ENCODE peak calls at places on chromosome 5, in eight cellular contexts. One of them, this sample, is unnamed.

GRCh38 chr5:149141957-149142851 is 911 bp downstream of the ABLIM3 start:
- DNase-seq in AG04450: no peak
- DNase-seq in NCI-H2029 treated with DMSO at 0.1 percent for 48 hours: no peak
- DNase-seq in stimulated activated CD8-positive, alpha-beta memory T cell treated with anti-CD3 and anti-CD28 coated beads, Interleukin-15, amount 100 ng/mL, for 1 hour: no peak
- DNase-seq in ovary: no peak
- DNase-seq in OCI-LY7: no peak
- DNase-seq in IMR-90: peak; percentile 44
- DNase-seq in fibroblast of the conjunctiva: no peak
- DNase-seq in this sample: peak; percentile 62

GRCh38 chr5:1349246-1349645 is 4.3 kb upstream of the CLPTM1L start:
- DNase-seq in stimulated activated CD8-positive, alpha-beta memory T cell treated with anti-CD3 and anti-CD28 coated beads, Interleukin-15, amount 100 ng/mL, for 1 hour: no peak
- DNase-seq in OCI-LY7: no peak
- DNase-seq in fibroblast of the conjunctiva: no peak
- DNase-seq in AG04450: no peak
- DNase-seq in NCI-H2029 treated with DMSO at 0.1 percent for 48 hours: no peak
- DNase-seq in ovary: no peak
- DNase-seq in IMR-90: no peak
- DNase-seq in this sample: no peak

GRCh38 chr5:127396490-127397155 is 106.0 kb downstream of the MEGF10 start:
- DNase-seq in stimulated activated CD8-positive, alpha-beta memory T cell treated with anti-CD3 and anti-CD28 coated beads, Interleukin-15, amount 100 ng/mL, for 1 hour: no peak
- DNase-seq in IMR-90: no peak
- DNase-seq in OCI-LY7: no peak
- DNase-seq in ovary: no peak
- DNase-seq in fibroblast of the conjunctiva: no peak
- DNase-seq in NCI-H2029 treated with DMSO at 0.1 percent for 48 hours: no peak
- DNase-seq in AG04450: no peak
- DNase-seq in this sample: no peak

GRCh38 chr5:84378961-84379360 is 5.7 kb downstream of the EDIL3 start:
- DNase-seq in stimulated activated CD8-positive, alpha-beta memory T cell treated with anti-CD3 and anti-CD28 coated beads, Interleukin-15, amount 100 ng/mL, for 1 hour: no peak
- DNase-seq in OCI-LY7: no peak
- DNase-seq in AG04450: no peak
- DNase-seq in fibroblast of the conjunctiva: no peak
- DNase-seq in IMR-90: peak; percentile 74
- DNase-seq in ovary: no peak
- DNase-seq in NCI-H2029 treated with DMSO at 0.1 percent for 48 hours: no peak
- DNase-seq in this sample: no peak

GRCh38 chr5:61768692-61769281 is 436.7 kb downstream of the ZSWIM6 start:
- DNase-seq in ovary: no peak
- DNase-seq in fibroblast of the conjunctiva: no peak
- DNase-seq in stimulated activated CD8-positive, alpha-beta memory T cell treated with anti-CD3 and anti-CD28 coated beads, Interleukin-15, amount 100 ng/mL, for 1 hour: no peak
- DNase-seq in AG04450: no peak
- DNase-seq in IMR-90: peak; percentile 3
- DNase-seq in OCI-LY7: peak; percentile 54
- DNase-seq in NCI-H2029 treated with DMSO at 0.1 percent for 48 hours: peak; percentile 18
- DNase-seq in this sample: no peak

GRCh38 chr5:13115476-13115875 is 829.0 kb downstream of the DNAH5 start:
- DNase-seq in AG04450: no peak
- DNase-seq in stimulated activated CD8-positive, alpha-beta memory T cell treated with anti-CD3 and anti-CD28 coated beads, Interleukin-15, amount 100 ng/mL, for 1 hour: no peak
- DNase-seq in OCI-LY7: no peak
- DNase-seq in fibroblast of the conjunctiva: no peak
- DNase-seq in NCI-H2029 treated with DMSO at 0.1 percent for 48 hours: no peak
- DNase-seq in ovary: no peak
- DNase-seq in IMR-90: no peak
- DNase-seq in this sample: no peak

GRCh38 chr5:147509710-147510651 is at the start of gene DPYSL3:
- DNase-seq in OCI-LY7: no peak
- DNase-seq in NCI-H2029 treated with DMSO at 0.1 percent for 48 hours: peak; percentile 48
- DNase-seq in fibroblast of the conjunctiva: peak; percentile 64
- DNase-seq in IMR-90: peak; percentile 78
- DNase-seq in AG04450: peak; percentile 41
- DNase-seq in ovary: peak; percentile 83
- DNase-seq in stimulated activated CD8-positive, alpha-beta memory T cell treated with anti-CD3 and anti-CD28 coated beads, Interleukin-15, amount 100 ng/mL, for 1 hour: no peak
- DNase-seq in this sample: peak; percentile 77

GRCh38 chr5:10760976-10761841 is at the start of gene DAP:
- DNase-seq in IMR-90: peak; percentile 88
- DNase-seq in NCI-H2029 treated with DMSO at 0.1 percent for 48 hours: no peak
- DNase-seq in OCI-LY7: peak; percentile 95
- DNase-seq in AG04450: peak; percentile 72
- DNase-seq in stimulated activated CD8-positive, alpha-beta memory T cell treated with anti-CD3 and anti-CD28 coated beads, Interleukin-15, amount 100 ng/mL, for 1 hour: peak; percentile 71
- DNase-seq in fibroblast of the conjunctiva: peak; percentile 80
- DNase-seq in ovary: peak; percentile 95
- DNase-seq in this sample: peak; percentile 78

GRCh38 chr5:13346401-13346800 is 598.1 kb downstream of the DNAH5 start:
- DNase-seq in IMR-90: no peak
- DNase-seq in fibroblast of the conjunctiva: no peak
- DNase-seq in OCI-LY7: no peak
- DNase-seq in AG04450: no peak
- DNase-seq in NCI-H2029 treated with DMSO at 0.1 percent for 48 hours: no peak
- DNase-seq in ovary: no peak
- DNase-seq in stimulated activated CD8-positive, alpha-beta memory T cell treated with anti-CD3 and anti-CD28 coated beads, Interleukin-15, amount 100 ng/mL, for 1 hour: no peak
- DNase-seq in this sample: no peak

GRCh38 chr5:80915716-80916115 is 44.4 kb upstream of the RASGRF2 start:
- DNase-seq in fibroblast of the conjunctiva: no peak
- DNase-seq in OCI-LY7: no peak
- DNase-seq in stimulated activated CD8-positive, alpha-beta memory T cell treated with anti-CD3 and anti-CD28 coated beads, Interleukin-15, amount 100 ng/mL, for 1 hour: no peak
- DNase-seq in NCI-H2029 treated with DMSO at 0.1 percent for 48 hours: no peak
- DNase-seq in ovary: no peak
- DNase-seq in IMR-90: peak; percentile 64
- DNase-seq in AG04450: no peak
- DNase-seq in this sample: no peak

GRCh38 chr5:84985148-84985547 is 600.5 kb upstream of the EDIL3 start:
- DNase-seq in AG04450: no peak
- DNase-seq in ovary: no peak
- DNase-seq in stimulated activated CD8-positive, alpha-beta memory T cell treated with anti-CD3 and anti-CD28 coated beads, Interleukin-15, amount 100 ng/mL, for 1 hour: no peak
- DNase-seq in IMR-90: no peak
- DNase-seq in OCI-LY7: no peak
- DNase-seq in fibroblast of the conjunctiva: no peak
- DNase-seq in NCI-H2029 treated with DMSO at 0.1 percent for 48 hours: no peak
- DNase-seq in this sample: no peak

GRCh38 chr5:39947657-39948056 is 522.9 kb upstream of the DAB2 start:
- DNase-seq in NCI-H2029 treated with DMSO at 0.1 percent for 48 hours: no peak
- DNase-seq in fibroblast of the conjunctiva: no peak
- DNase-seq in stimulated activated CD8-positive, alpha-beta memory T cell treated with anti-CD3 and anti-CD28 coated beads, Interleukin-15, amount 100 ng/mL, for 1 hour: no peak
- DNase-seq in IMR-90: peak; percentile 2
- DNase-seq in ovary: no peak
- DNase-seq in OCI-LY7: no peak
- DNase-seq in AG04450: no peak
- DNase-seq in this sample: no peak

GRCh38 chr5:90461303-90461702 is 13.3 kb downstream of the MBLAC2 start:
- DNase-seq in OCI-LY7: no peak
- DNase-seq in fibroblast of the conjunctiva: no peak
- DNase-seq in stimulated activated CD8-positive, alpha-beta memory T cell treated with anti-CD3 and anti-CD28 coated beads, Interleukin-15, amount 100 ng/mL, for 1 hour: no peak
- DNase-seq in AG04450: no peak
- DNase-seq in NCI-H2029 treated with DMSO at 0.1 percent for 48 hours: no peak
- DNase-seq in IMR-90: no peak
- DNase-seq in ovary: no peak
- DNase-seq in this sample: no peak

GRCh38 chr5:127785098-127785927 is 82.1 kb downstream of the CCDC192 start:
- DNase-seq in NCI-H2029 treated with DMSO at 0.1 percent for 48 hours: no peak
- DNase-seq in AG04450: peak; percentile 64
- DNase-seq in ovary: no peak
- DNase-seq in IMR-90: peak; percentile 96
- DNase-seq in fibroblast of the conjunctiva: peak; percentile 24
- DNase-seq in OCI-LY7: no peak
- DNase-seq in stimulated activated CD8-positive, alpha-beta memory T cell treated with anti-CD3 and anti-CD28 coated beads, Interleukin-15, amount 100 ng/mL, for 1 hour: no peak
- DNase-seq in this sample: no peak

GRCh38 chr5:38107096-38107495 is 151.3 kb upstream of the EGFLAM start:
- DNase-seq in IMR-90: no peak
- DNase-seq in NCI-H2029 treated with DMSO at 0.1 percent for 48 hours: no peak
- DNase-seq in stimulated activated CD8-positive, alpha-beta memory T cell treated with anti-CD3 and anti-CD28 coated beads, Interleukin-15, amount 100 ng/mL, for 1 hour: no peak
- DNase-seq in ovary: no peak
- DNase-seq in fibroblast of the conjunctiva: no peak
- DNase-seq in OCI-LY7: no peak
- DNase-seq in AG04450: no peak
- DNase-seq in this sample: no peak

GRCh38 chr5:158869092-158869491 is 230.6 kb downstream of the EBF1 start:
- DNase-seq in NCI-H2029 treated with DMSO at 0.1 percent for 48 hours: no peak
- DNase-seq in OCI-LY7: no peak
- DNase-seq in ovary: no peak
- DNase-seq in fibroblast of the conjunctiva: no peak
- DNase-seq in IMR-90: no peak
- DNase-seq in AG04450: no peak
- DNase-seq in stimulated activated CD8-positive, alpha-beta memory T cell treated with anti-CD3 and anti-CD28 coated beads, Interleukin-15, amount 100 ng/mL, for 1 hour: no peak
- DNase-seq in this sample: no peak

GRCh38 chr5:168790691-168791230 is 211.6 kb upstream of the PANK3 start:
- DNase-seq in ovary: no peak
- DNase-seq in NCI-H2029 treated with DMSO at 0.1 percent for 48 hours: no peak
- DNase-seq in OCI-LY7: no peak
- DNase-seq in stimulated activated CD8-positive, alpha-beta memory T cell treated with anti-CD3 and anti-CD28 coated beads, Interleukin-15, amount 100 ng/mL, for 1 hour: no peak
- DNase-seq in AG04450: no peak
- DNase-seq in fibroblast of the conjunctiva: no peak
- DNase-seq in IMR-90: no peak
- DNase-seq in this sample: no peak

GRCh38 chr5:92390657-92391056 is 1007.5 kb upstream of the ARRDC3 start:
- DNase-seq in IMR-90: no peak
- DNase-seq in ovary: no peak
- DNase-seq in stimulated activated CD8-positive, alpha-beta memory T cell treated with anti-CD3 and anti-CD28 coated beads, Interleukin-15, amount 100 ng/mL, for 1 hour: no peak
- DNase-seq in AG04450: no peak
- DNase-seq in fibroblast of the conjunctiva: no peak
- DNase-seq in NCI-H2029 treated with DMSO at 0.1 percent for 48 hours: no peak
- DNase-seq in OCI-LY7: no peak
- DNase-seq in this sample: no peak

GRCh38 chr5:55344392-55344992 is 36.7 kb downstream of the MTREX start:
- DNase-seq in NCI-H2029 treated with DMSO at 0.1 percent for 48 hours: peak; percentile 27
- DNase-seq in fibroblast of the conjunctiva: peak; percentile 56
- DNase-seq in stimulated activated CD8-positive, alpha-beta memory T cell treated with anti-CD3 and anti-CD28 coated beads, Interleukin-15, amount 100 ng/mL, for 1 hour: peak; percentile 44
- DNase-seq in AG04450: peak; percentile 36
- DNase-seq in ovary: peak; percentile 44
- DNase-seq in OCI-LY7: peak; percentile 49
- DNase-seq in IMR-90: peak; percentile 70
- DNase-seq in this sample: no peak

GRCh38 chr5:113452941-113453340 is 18.2 kb upstream of the TSSK1B start:
- DNase-seq in fibroblast of the conjunctiva: no peak
- DNase-seq in AG04450: no peak
- DNase-seq in stimulated activated CD8-positive, alpha-beta memory T cell treated with anti-CD3 and anti-CD28 coated beads, Interleukin-15, amount 100 ng/mL, for 1 hour: no peak
- DNase-seq in OCI-LY7: no peak
- DNase-seq in IMR-90: no peak
- DNase-seq in ovary: no peak
- DNase-seq in NCI-H2029 treated with DMSO at 0.1 percent for 48 hours: no peak
- DNase-seq in this sample: no peak

GRCh38 chr5:143244000-143244736 is 159.3 kb downstream of the NR3C1 start:
- DNase-seq in IMR-90: peak; percentile 98
- DNase-seq in fibroblast of the conjunctiva: peak; percentile 91
- DNase-seq in ovary: peak; percentile 22
- DNase-seq in stimulated activated CD8-positive, alpha-beta memory T cell treated with anti-CD3 and anti-CD28 coated beads, Interleukin-15, amount 100 ng/mL, for 1 hour: no peak
- DNase-seq in NCI-H2029 treated with DMSO at 0.1 percent for 48 hours: no peak
- DNase-seq in OCI-LY7: no peak
- DNase-seq in AG04450: peak; percentile 92
- DNase-seq in this sample: peak; percentile 55

GRCh38 chr5:128613757-128614156 is 75.7 kb upstream of the FBN2 start:
- DNase-seq in IMR-90: peak; percentile 20
- DNase-seq in stimulated activated CD8-positive, alpha-beta memory T cell treated with anti-CD3 and anti-CD28 coated beads, Interleukin-15, amount 100 ng/mL, for 1 hour: no peak
- DNase-seq in AG04450: no peak
- DNase-seq in fibroblast of the conjunctiva: no peak
- DNase-seq in OCI-LY7: no peak
- DNase-seq in NCI-H2029 treated with DMSO at 0.1 percent for 48 hours: no peak
- DNase-seq in ovary: no peak
- DNase-seq in this sample: no peak

GRCh38 chr5:107670028-107670926 is 460 bp downstream of the EFNA5 start:
- DNase-seq in ovary: peak; percentile 44
- DNase-seq in NCI-H2029 treated with DMSO at 0.1 percent for 48 hours: peak; percentile 50
- DNase-seq in OCI-LY7: no peak
- DNase-seq in fibroblast of the conjunctiva: no peak
- DNase-seq in stimulated activated CD8-positive, alpha-beta memory T cell treated with anti-CD3 and anti-CD28 coated beads, Interleukin-15, amount 100 ng/mL, for 1 hour: no peak
- DNase-seq in IMR-90: peak; percentile 2
- DNase-seq in AG04450: no peak
- DNase-seq in this sample: peak; percentile 8

This sample was measured in heart right ventricle.